ENCODE peak calls at places on chromosomes 6 and 20, in five cellular contexts. E, X, F, U and Z are unnamed samples.

GRCh38 chr6:161257778-161258457 is 15.9 kb downstream of the AGPAT4 start:
- DNase-seq in X (peak; percentile 93), E (no peak), F (no peak), U (peak; percentile 59), Z (peak; percentile 88)

GRCh38 chr20:56826971-56827645 is 198.0 kb downstream of the TFAP2C start:
- DNase-seq in U (no peak), F (no peak), X (peak; percentile 67), E (no peak), Z (peak; percentile 38)

GRCh38 chr6:113120577-113121285 is 736.4 kb upstream of the MARCKS start:
- DNase-seq in U (peak; percentile 65), F (no peak), X (peak; percentile 98), E (no peak), Z (peak; percentile 82)

GRCh38 chr20:4813839-4814695 is 92.4 kb downstream of the PRND start:
- DNase-seq in F (no peak), E (no peak), U (no peak), X (no peak), Z (peak; percentile 36)

GRCh38 chr6:13319891-13320564 is 8.3 kb downstream of the TBC1D7 start:
- DNase-seq in E (no peak), U (no peak), F (no peak), X (no peak), Z (no peak)

GRCh38 chr6:118869894-118870665 is 23.9 kb upstream of the ASF1A start:
- DNase-seq in U (no peak), E (no peak), X (peak; percentile 8), F (no peak), Z (no peak)

GRCh38 chr20:56439784-56440291 is 27.8 kb downstream of the CASS4 start:
- DNase-seq in U (peak; percentile 88), X (peak; percentile 100), E (no peak), F (no peak), Z (no peak)

GRCh38 chr20:47574616-47575401 is 73.1 kb downstream of the NCOA3 start:
- DNase-seq in E (no peak), U (no peak), X (peak; percentile 37), F (no peak), Z (peak; percentile 26)